ENCODE peak calls at places on chromosomes 11 and 22, in eight cellular contexts. K is AG08396, M is HT1080, Q is osteocyte, L is fibroblast of the conjunctiva, P is NCI-H2107, V is heart left ventricle, F is SK-MEL-5. J is an unnamed sample.

GRCh38 chr11:116582621-116583020 is 190.2 kb downstream of the BUD13 start:
- DNase-seq in M (no peak), K (no peak), V (no peak), Q (no peak), F (no peak), L (no peak), P (no peak), J (no peak)

GRCh38 chr11:126115820-126116319 is 53.2 kb upstream of the CDON start:
- DNase-seq in K (peak), L (peak), F (peak), V (peak), P (no peak), M (peak), Q (no peak), J (peak)

GRCh38 chr11:43278302-43278956 is 33.4 kb upstream of the API5 start:
- DNase-seq in M (peak), L (no peak), K (peak), Q (no peak), V (no peak), F (peak), P (no peak), J (peak)

GRCh38 chr11:16856022-16856471 is 117.6 kb downstream of the C11orf58 start:
- DNase-seq in Q (no peak), K (no peak), M (no peak), F (no peak), V (peak), P (no peak), L (no peak), J (no peak)

GRCh38 chr11:117315285-117316196 is 515 bp downstream of the BACE1 start:
- DNase-seq in Q (no peak), P (no peak), M (no peak), K (peak), V (no peak), F (no peak), L (no peak), J (no peak)

GRCh38 chr11:72969894-72970335 is 155.7 kb downstream of the ATG16L2 start:
- DNase-seq in M (peak), F (no peak), L (peak), P (no peak), V (no peak), Q (no peak), K (peak), J (no peak)

GRCh38 chr11:76491644-76492043 is 46.8 kb downstream of the EMSY start:
- DNase-seq in V (no peak), P (no peak), M (no peak), L (no peak), F (no peak), Q (no peak), K (no peak), J (no peak)

GRCh38 chr22:45171830-45172229 is 8.1 kb downstream of the NUP50 start:
- DNase-seq in P (no peak), V (no peak), F (no peak), Q (no peak), K (no peak), M (no peak), L (no peak), J (no peak)

GRCh38 chr22:23772315-23773246 is at the start of gene MMP11:
- DNase-seq in Q (no peak), V (peak), K (peak), F (no peak), L (no peak), M (no peak), P (no peak), J (no peak)

GRCh38 chr11:9687736-9688494 is 24.0 kb downstream of the SWAP70 start:
- DNase-seq in P (no peak), M (peak), K (no peak), Q (no peak), V (no peak), F (no peak), L (no peak), J (peak)

GRCh38 chr11:130980463-130980862 is 64.2 kb upstream of the SNX19 start:
- DNase-seq in F (no peak), M (no peak), K (no peak), V (no peak), P (no peak), Q (no peak), L (no peak), J (no peak)

GRCh38 chr22:40036591-40037225 is 42.0 kb downstream of the FAM83F start:
- DNase-seq in F (peak), K (peak), V (peak), P (no peak), L (peak), M (peak), Q (no peak), J (peak)

GRCh38 chr11:77542296-77542695 is 47.5 kb upstream of the AQP11 start:
- DNase-seq in M (peak), P (no peak), L (no peak), F (no peak), K (peak), Q (no peak), V (no peak), J (no peak)

GRCh38 chr22:23245045-23245798 is 64.9 kb downstream of the BCR start:
- DNase-seq in V (no peak), Q (no peak), F (no peak), M (peak), K (peak), L (no peak), P (no peak), J (no peak)

GRCh38 chr11:35083181-35084061 is 55.5 kb upstream of the CD44 start:
- DNase-seq in P (no peak), K (peak), L (peak), F (peak), M (peak), V (peak), Q (peak), J (peak)

GRCh38 chr22:49991907-49992533 is 20.5 kb downstream of the IL17REL start:
- DNase-seq in Q (no peak), M (no peak), P (no peak), L (no peak), K (no peak), F (no peak), V (no peak), J (no peak)

GRCh38 chr11:41175304-41175972 is 284.0 kb downstream of the LRRC4C start:
- DNase-seq in L (no peak), V (no peak), K (no peak), P (no peak), M (no peak), Q (no peak), F (no peak), J (no peak)

GRCh38 chr11:119624102-119624615 is 104.8 kb downstream of the NECTIN1 start:
- DNase-seq in L (no peak), V (no peak), M (no peak), P (no peak), K (peak), Q (no peak), F (no peak), J (no peak)

GRCh38 chr22:46098525-46099475 is 51.5 kb upstream of the PPARA start:
- DNase-seq in P (no peak), K (no peak), V (no peak), M (no peak), Q (no peak), L (no peak), F (no peak), J (no peak)